ENCODE peak calls at places on chromosomes 1 and 21, in nine cellular contexts. A, B, U, L, K, W, P, N and M are unnamed samples.

GRCh38 chr1:88773540-88774150 is 89.6 kb downstream of the PKN2 start:
- DNase-seq in N (no peak), P (no peak), K (peak), L (no peak), U (no peak), A (no peak), B (no peak), W (no peak), M (no peak)

GRCh38 chr1:25647863-25648262 is 31.3 kb downstream of the MAN1C1 start:
- DNase-seq in A (peak), B (peak), L (no peak), N (peak), K (no peak), P (peak), U (peak), W (no peak), M (peak)

GRCh38 chr1:10033359-10033845 is 644 bp downstream of the UBE4B start:
- DNase-seq in K (peak), P (no peak), U (no peak), L (peak), A (no peak), N (no peak), B (no peak), W (no peak), M (no peak)

GRCh38 chr21:32094792-32095191 is 184.1 kb downstream of the MIS18A start:
- DNase-seq in B (no peak), K (peak), W (no peak), L (no peak), A (no peak), N (no peak), U (no peak), P (no peak), M (no peak)

GRCh38 chr1:58883888-58884482 is 100.1 kb upstream of the JUN start:
- DNase-seq in A (no peak), W (no peak), K (no peak), P (no peak), B (no peak), U (no peak), L (no peak), N (no peak), M (no peak)

GRCh38 chr1:103191327-103191726 is 83.0 kb upstream of the COL11A1 start:
- DNase-seq in L (no peak), P (no peak), N (no peak), W (no peak), K (no peak), U (no peak), B (no peak), A (no peak), M (no peak)

GRCh38 chr21:42364304-42364865 is 1.9 kb downstream of the TFF1 start:
- DNase-seq in P (no peak), N (no peak), A (no peak), K (no peak), L (no peak), B (no peak), U (no peak), W (no peak), M (no peak)

GRCh38 chr1:173476197-173476663 is 905 bp upstream of the PRDX6 start:
- DNase-seq in U (no peak), P (no peak), W (no peak), B (no peak), K (no peak), N (no peak), A (no peak), L (no peak), M (no peak)

GRCh38 chr1:97573560-97573959 is 347.3 kb downstream of the DPYD start:
- DNase-seq in L (no peak), A (no peak), K (peak), B (no peak), P (no peak), W (no peak), U (no peak), N (no peak), M (no peak)

GRCh38 chr21:32096411-32096810 is 182.4 kb downstream of the MIS18A start:
- DNase-seq in N (no peak), U (no peak), K (peak), P (no peak), B (no peak), A (no peak), L (peak), W (no peak), M (no peak)

GRCh38 chr1:27099154-27099903 is 55.6 kb downstream of the SLC9A1 start:
- DNase-seq in U (peak), A (peak), N (peak), P (no peak), L (no peak), B (peak), W (peak), K (peak), M (no peak)

GRCh38 chr1:156910309-156910782 is 10.1 kb upstream of the LRRC71 start:
- DNase-seq in W (peak), P (no peak), N (peak), L (peak), U (no peak), K (no peak), A (no peak), B (no peak), M (no peak)

GRCh38 chr1:235998812-235999211 is 66.1 kb downstream of the NID1 start:
- DNase-seq in P (no peak), K (peak), B (no peak), A (no peak), U (no peak), W (no peak), N (no peak), L (no peak), M (no peak)

GRCh38 chr21:37149411-37149810 is 76.4 kb downstream of the TTC3 start:
- DNase-seq in U (no peak), A (no peak), P (no peak), K (peak), L (no peak), N (no peak), W (no peak), B (no peak), M (no peak)

GRCh38 chr1:48680411-48681035 is 96.2 kb downstream of the BEND5 start:
- DNase-seq in U (no peak), K (no peak), N (no peak), W (no peak), P (no peak), B (no peak), A (no peak), L (no peak), M (no peak)

GRCh38 chr1:86227026-86227425 is 70.5 kb upstream of the COL24A1 start:
- DNase-seq in W (no peak), K (peak), P (no peak), B (no peak), A (no peak), N (no peak), L (no peak), U (no peak), M (no peak)

GRCh38 chr1:17429183-17429582 is 10.3 kb downstream of the RCC2 start:
- DNase-seq in L (no peak), K (no peak), W (no peak), N (no peak), A (no peak), B (no peak), P (no peak), U (no peak), M (no peak)

GRCh38 chr1:42282024-42282579 is 52.9 kb downstream of the FOXJ3 start:
- DNase-seq in W (no peak), K (peak), N (no peak), A (no peak), P (no peak), L (no peak), U (no peak), B (no peak), M (no peak)

GRCh38 chr1:160810486-160810885 is 14.5 kb downstream of the LY9 start:
- DNase-seq in B (no peak), L (no peak), K (no peak), U (no peak), N (no peak), P (no peak), W (no peak), A (no peak), M (no peak)

GRCh38 chr1:219965285-219965684 is 36.9 kb upstream of the SLC30A10 start:
- DNase-seq in U (no peak), A (no peak), N (no peak), L (no peak), K (no peak), P (no peak), W (no peak), B (no peak), M (no peak)

GRCh38 chr1:147577033-147577773 is 35.9 kb downstream of the BCL9 start:
- DNase-seq in K (no peak), W (no peak), B (no peak), A (no peak), P (no peak), L (no peak), U (no peak), N (no peak), M (no peak)

GRCh38 chr21:38950388-38951094 is 144.8 kb downstream of the ETS2 start:
- DNase-seq in A (no peak), U (no peak), P (no peak), K (no peak), L (no peak), W (no peak), B (no peak), N (no peak), M (no peak)

GRCh38 chr1:176102243-176102642 is 104.8 kb downstream of the COP1 start:
- DNase-seq in B (no peak), K (peak), A (no peak), L (no peak), P (no peak), N (no peak), U (no peak), W (no peak), M (no peak)

GRCh38 chr1:150213170-150214098 is 22.5 kb downstream of the ANP32E start:
- DNase-seq in W (peak), K (peak), P (peak), N (peak), L (peak), A (peak), U (peak), B (peak), M (peak)

GRCh38 chr21:25772680-25773079 is 37.9 kb downstream of the GABPA start:
- DNase-seq in A (no peak), N (no peak), U (no peak), L (no peak), B (no peak), P (no peak), K (no peak), W (no peak), M (no peak)

GRCh38 chr1:22171951-22172715 is 29.2 kb upstream of the WNT4 start:
- DNase-seq in B (no peak), L (no peak), K (no peak), U (no peak), W (no peak), N (no peak), P (no peak), A (no peak), M (no peak)

GRCh38 chr21:44013380-44014088 is 1.4 kb downstream of the TRAPPC10 start:
- DNase-seq in U (no peak), W (no peak), L (peak), B (no peak), A (no peak), K (peak), N (no peak), P (no peak), M (no peak)

GRCh38 chr1:161420763-161421455 is 53.2 kb upstream of the CFAP126 start:
- DNase-seq in L (peak), W (no peak), K (no peak), B (no peak), P (no peak), U (no peak), A (no peak), N (no peak), M (no peak)

GRCh38 chr1:202084791-202085681 is 37.7 kb upstream of the GPR37L1 start:
- DNase-seq in L (no peak), N (no peak), W (peak), U (no peak), P (peak), A (peak), K (no peak), B (no peak), M (no peak)

GRCh38 chr1:228400692-228401454 is 5.8 kb downstream of the TRIM11 start:
- DNase-seq in K (no peak), B (no peak), L (no peak), A (no peak), U (no peak), P (no peak), W (no peak), N (no peak), M (no peak)

GRCh38 chr1:18599096-18599495 is 31.6 kb upstream of the PAX7 start:
- DNase-seq in A (no peak), B (no peak), W (no peak), U (no peak), K (no peak), N (no peak), P (no peak), L (no peak), M (no peak)

GRCh38 chr21:30146558-30147282 is 19.9 kb downstream of the CLDN17 start:
- DNase-seq in N (no peak), P (no peak), A (peak), W (no peak), B (no peak), L (no peak), U (no peak), K (no peak), M (no peak)

GRCh38 chr1:1290238-1290731 is 10.0 kb downstream of the SCNN1D start:
- DNase-seq in A (no peak), B (peak), P (peak), U (no peak), N (peak), K (peak), L (peak), W (peak), M (no peak)

GRCh38 chr1:6700853-6701436 is 671 bp downstream of the DNAJC11 start:
- DNase-seq in P (no peak), B (no peak), N (no peak), L (no peak), W (no peak), U (no peak), K (no peak), A (no peak), M (no peak)

GRCh38 chr1:157091668-157092273 is 7.8 kb downstream of the ETV3L start:
- DNase-seq in U (no peak), W (no peak), P (no peak), N (no peak), K (no peak), A (no peak), L (no peak), B (no peak), M (no peak)

GRCh38 chr1:207670997-207671396 is 26.1 kb downstream of the CR1L start:
- DNase-seq in N (no peak), B (no peak), L (no peak), K (no peak), W (no peak), P (no peak), A (no peak), U (no peak), M (no peak)

GRCh38 chr1:207673399-207673798 is 28.5 kb downstream of the CR1L start:
- DNase-seq in N (no peak), A (no peak), K (no peak), L (no peak), W (no peak), B (no peak), P (no peak), U (no peak), M (no peak)

GRCh38 chr1:207670192-207670591 is 25.3 kb downstream of the CR1L start:
- DNase-seq in L (no peak), W (no peak), K (no peak), U (no peak), N (no peak), P (no peak), A (no peak), B (no peak), M (no peak)

GRCh38 chr1:207669469-207670111 is 24.7 kb downstream of the CR1L start:
- DNase-seq in P (no peak), B (no peak), U (no peak), L (no peak), N (no peak), K (no peak), W (no peak), A (no peak), M (no peak)

DNA sequence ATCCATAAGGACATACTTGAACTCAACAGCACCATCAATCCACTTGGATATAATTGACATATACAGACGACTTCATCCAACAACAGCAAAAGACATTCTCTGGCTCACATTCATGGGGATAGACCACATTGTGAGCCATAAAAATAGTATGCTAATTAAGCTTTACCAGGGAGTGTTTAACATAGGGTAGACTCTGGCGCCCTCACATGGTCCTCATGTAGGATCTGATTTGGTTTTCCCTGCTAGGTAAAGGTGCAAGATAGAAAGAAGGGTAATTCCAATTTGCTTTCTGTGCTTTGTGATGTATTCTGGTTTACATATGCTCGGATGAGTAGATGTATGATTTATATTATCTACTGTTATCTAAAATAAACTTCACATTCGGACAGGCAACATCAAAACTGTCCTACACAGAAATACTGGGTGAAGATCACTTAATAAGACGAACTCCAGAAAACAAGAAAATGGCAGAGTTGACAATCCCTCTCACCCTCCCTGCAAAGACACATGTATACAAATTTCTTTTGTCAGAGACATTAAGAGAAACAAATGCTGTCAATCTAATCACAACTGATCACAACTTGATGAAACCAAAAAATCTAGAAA is 27.7 kb downstream of the CR1L start:
- DNase-seq in N (no peak), L (peak), U (no peak), P (no peak), K (peak), A (no peak), B (no peak), W (no peak), M (no peak)
- TF ChIP-seq CTCF in N (no peak), L (no peak), U (peak), P (no peak), K (peak), A (no peak), B (no peak), W (peak), M (peak)

DNA sequence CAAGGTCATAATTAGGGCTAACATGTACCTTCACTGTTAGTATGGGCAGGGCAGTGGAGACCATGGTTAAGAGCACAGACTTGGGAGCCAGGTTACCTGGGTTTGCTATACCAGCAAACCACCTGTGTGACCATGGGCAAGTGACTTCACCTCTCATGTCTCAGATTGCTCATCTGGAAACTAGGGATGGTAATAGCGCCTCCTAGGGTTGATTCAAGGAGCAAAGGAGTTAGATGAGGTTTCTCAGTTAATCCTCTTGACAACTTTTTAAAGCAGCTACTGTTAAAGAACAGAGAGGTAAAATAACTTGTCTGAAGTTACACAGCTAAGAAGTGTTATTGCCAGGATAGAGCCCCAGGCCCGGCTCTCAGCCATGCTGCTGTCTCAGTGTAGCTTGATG is 790 bp upstream of the MATN1 start:
- DNase-seq in L (no peak), K (no peak), N (no peak), A (no peak), U (no peak), B (no peak), P (no peak), W (no peak), M (no peak)
- TF ChIP-seq CTCF in L (no peak), K (peak), N (no peak), A (no peak), U (no peak), B (no peak), P (no peak), W (no peak), M (peak)

GRCh38 chr1:183185941-183186490 is at the start of gene LAMC2:
- DNase-seq in B (no peak), U (no peak), K (no peak), L (peak), A (peak), W (peak), N (no peak), P (peak), M (peak)
- TF ChIP-seq CTCF in B (peak), U (peak), K (no peak), L (no peak), A (no peak), W (peak), N (no peak), P (no peak), M (peak)

GRCh38 chr1:2406451-2407041 is 5.8 kb downstream of the PEX10 start:
- DNase-seq in U (no peak), K (no peak), A (no peak), L (no peak), W (no peak), N (no peak), B (no peak), P (no peak), M (no peak)
- TF ChIP-seq CTCF in U (no peak), K (peak), A (no peak), L (no peak), W (no peak), N (no peak), B (no peak), P (no peak), M (peak)

DNA sequence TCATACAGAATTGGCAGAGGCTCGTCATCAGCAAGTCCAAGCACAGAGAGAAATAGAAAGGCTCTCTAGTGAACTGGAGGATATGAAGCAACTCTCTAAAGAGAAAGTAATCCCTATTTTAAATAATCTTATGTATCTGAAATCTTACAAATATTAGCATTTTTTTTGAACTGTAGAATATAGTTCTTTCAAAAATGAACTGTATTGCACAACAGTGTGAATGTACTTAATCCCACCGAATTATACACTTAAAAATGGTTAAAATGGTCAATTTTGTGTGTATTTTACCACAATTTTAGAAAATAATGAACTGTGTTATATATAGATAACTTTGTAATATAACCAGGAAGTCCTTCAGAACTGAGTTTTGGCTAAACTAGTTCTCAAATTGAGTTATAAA is 75.9 kb downstream of the CCDC18 start:
- DNase-seq in N (no peak), W (no peak), A (no peak), K (no peak), B (no peak), L (no peak), U (no peak), P (no peak), M (no peak)
- TF ChIP-seq CTCF in N (no peak), W (no peak), A (no peak), K (no peak), B (no peak), L (no peak), U (no peak), P (no peak), M (no peak)